ENCODE peak calls at places on chromosomes 12 and 14, in six cellular contexts. E is substantia nigra, H is HEK293T, K is D721Med, S is body of pancreas, I is astrocyte of the cerebellum. R is an unnamed sample.
A peak's percentile ranks its signal among the peaks of the same experiment; 100 is the strongest.

GRCh38 chr12:111224196-111225066 is 144.5 kb downstream of the PHETA1 start:
- DNase-seq in S (no peak), E (no peak), H (no peak), I (no peak), K (no peak), R (no peak)

GRCh38 chr12:25438638-25439037 is 114.4 kb downstream of the LMNTD1 start:
- DNase-seq in S (no peak), K (no peak), I (peak; percentile 74), H (no peak), E (no peak), R (no peak)

GRCh38 chr12:96237035-96237434 is 42.9 kb downstream of the ELK3 start:
- DNase-seq in S (no peak), K (no peak), H (no peak), I (no peak), E (no peak), R (no peak)

GRCh38 chr12:99281277-99281676 is 366.3 kb upstream of the GARIN6 start:
- DNase-seq in H (no peak), S (no peak), I (peak; percentile 15), K (no peak), E (no peak), R (no peak)

GRCh38 chr14:34692348-34692747 is 22.0 kb downstream of the CFL2 start:
- DNase-seq in E (no peak), H (no peak), S (no peak), K (no peak), I (no peak), R (no peak)

GRCh38 chr14:102086346-102086971 is 385 bp downstream of the HSP90AA1 start:
- DNase-seq in S (peak; percentile 70), H (peak; percentile 42), E (peak; percentile 29), K (no peak), I (no peak), R (peak; percentile 49)

GRCh38 chr12:19382111-19382526 is 57.2 kb upstream of the AEBP2 start:
- DNase-seq in S (peak; percentile 10), I (peak; percentile 55), K (no peak), H (no peak), E (no peak), R (no peak)

GRCh38 chr12:44774815-44775411 is 101.2 kb downstream of the NELL2 start:
- DNase-seq in E (no peak), H (peak; percentile 58), I (no peak), K (no peak), S (peak; percentile 53), R (peak; percentile 16)

GRCh38 chr14:103713304-103714062 is 1.8 kb downstream of the XRCC3 start:
- DNase-seq in E (no peak), I (no peak), K (no peak), H (no peak), S (no peak), R (no peak)

GRCh38 chr14:29927596-29928341 is at the start of gene PRKD1:
- DNase-seq in E (peak; percentile 70), H (peak; percentile 66), I (peak; percentile 37), K (peak; percentile 50), S (peak; percentile 79), R (peak; percentile 48)

GRCh38 chr12:25745281-25745680 is 192.2 kb upstream of the LMNTD1 start:
- DNase-seq in I (no peak), K (no peak), H (no peak), S (no peak), E (no peak), R (no peak)

GRCh38 chr12:69884386-69884785 is 59.4 kb downstream of the MYRFL start:
- DNase-seq in E (no peak), I (no peak), K (no peak), H (no peak), S (no peak), R (no peak)

GRCh38 chr14:74126315-74126714 is 41.6 kb downstream of the LIN52 start:
- DNase-seq in S (no peak), E (no peak), H (no peak), I (no peak), K (no peak), R (no peak)

GRCh38 chr14:70338550-70338949 is 20.9 kb downstream of the COX16 start:
- DNase-seq in E (no peak), S (no peak), H (no peak), K (no peak), I (no peak), R (no peak)

GRCh38 chr12:12720052-12720451 is 2.9 kb downstream of the CDKN1B start:
- DNase-seq in H (no peak), E (no peak), I (no peak), S (no peak), K (no peak), R (no peak)

GRCh38 chr12:129532707-129533499 is 370.9 kb downstream of the TMEM132D start:
- DNase-seq in K (no peak), E (no peak), H (no peak), S (no peak), I (no peak), R (no peak)

GRCh38 chr14:23432946-23433345 is 2.5 kb downstream of the MYH7 start:
- DNase-seq in H (no peak), S (no peak), E (no peak), K (no peak), I (no peak), R (no peak)

GRCh38 chr12:83767723-83768122 is 1081.0 kb downstream of the TMTC2 start:
- DNase-seq in K (no peak), S (no peak), H (no peak), I (no peak), E (no peak), R (no peak)

GRCh38 chr12:94566345-94566744 is 84.0 kb downstream of the TMCC3 start:
- DNase-seq in E (peak; percentile 67), H (no peak), I (no peak), K (no peak), S (no peak), R (no peak)

GRCh38 chr14:56247495-56248087 is 129.4 kb downstream of the PELI2 start:
- DNase-seq in I (no peak), H (no peak), S (no peak), E (no peak), K (no peak), R (no peak)

GRCh38 chr12:94818970-94819369 is 168.6 kb upstream of the TMCC3 start:
- DNase-seq in I (no peak), S (no peak), E (no peak), K (no peak), H (no peak), R (no peak)

GRCh38 chr12:103997277-103997900 is 31.7 kb downstream of the TDG start:
- DNase-seq in E (no peak), I (no peak), H (no peak), K (no peak), S (no peak), R (no peak)

GRCh38 chr12:3453947-3454675 is 36.9 kb upstream of the PRMT8 start:
- DNase-seq in I (peak; percentile 13), S (no peak), K (no peak), E (no peak), H (no peak), R (no peak)

GRCh38 chr12:51744957-51745356 is 103.6 kb downstream of the FIGNL2 start:
- DNase-seq in K (no peak), E (no peak), S (no peak), H (no peak), I (no peak), R (no peak)

GRCh38 chr12:74111688-74112360 is 425.8 kb upstream of the ATXN7L3B start:
- DNase-seq in K (no peak), S (peak; percentile 56), E (peak; percentile 17), H (peak; percentile 22), I (no peak), R (no peak)

GRCh38 chr14:51473351-51473750 is 178.4 kb upstream of the FRMD6 start:
- DNase-seq in S (no peak), K (no peak), H (no peak), I (no peak), E (no peak), R (no peak)

GRCh38 chr14:24834951-24835350 is 201.0 kb upstream of the GZMB start:
- DNase-seq in E (no peak), S (no peak), I (no peak), H (no peak), K (no peak), R (no peak)

R was measured in mucosa of gallbladder.